ENCODE peak calls at places on chromosomes 2 and 18, in four cellular contexts. I is fibroblast of pulmonary artery; P is cardiac septum; S is stimulated activated CD4-positive, alpha-beta T cell treated with anti-CD3 and anti-CD28 coated beads, TNF-alpha, amount 100 ng/mL, for 48 hours. B is an unnamed sample.

GRCh38 chr18:70553961-70554325 is 265.1 kb downstream of the SOCS6 start:
- DNase-seq in I (no peak), P (no peak), S (no peak), B (no peak)

GRCh38 chr2:64260817-64261216 is 116.6 kb upstream of the PELI1 start:
- DNase-seq in I (peak; percentile 31), P (peak; percentile 90), S (no peak), B (no peak)

GRCh38 chr2:636649-637405 is 40.4 kb downstream of the TMEM18 start:
- DNase-seq in I (peak; percentile 70), P (no peak), S (peak; percentile 41), B (peak; percentile 30)

GRCh38 chr2:241180495-241180894 is 8.0 kb upstream of the ANO7 start:
- DNase-seq in I (no peak), P (no peak), S (no peak), B (no peak)

GRCh38 chr2:202113571-202114142 is 40.6 kb downstream of the KIAA2012 start:
- DNase-seq in I (no peak), P (no peak), S (no peak), B (peak; percentile 55)

GRCh38 chr18:79869591-79870368 is 72.0 kb downstream of the KCNG2 start:
- DNase-seq in I (no peak), P (peak; percentile 72), S (no peak), B (no peak)

GRCh38 chr2:136135462-136135861 is 17.5 kb upstream of the CXCR4 start:
- DNase-seq in I (no peak), P (no peak), S (no peak), B (no peak)

GRCh38 chr2:70712916-70713315 is 55.1 kb downstream of the ADD2 start:
- DNase-seq in I (no peak), P (no peak), S (no peak), B (no peak)

GRCh38 chr2:19020144-19021099 is 338.0 kb downstream of the OSR1 start:
- DNase-seq in I (no peak), P (no peak), S (no peak), B (no peak)

GRCh38 chr2:218671654-218672566 is at the start of the genes RNF25 and STK36:
- DNase-seq in I (peak; percentile 92), P (peak; percentile 94), S (peak; percentile 73), B (peak; percentile 85)

GRCh38 chr2:162007447-162008040 is 66.5 kb downstream of the DPP4 start:
- DNase-seq in I (peak; percentile 54), P (no peak), S (no peak), B (no peak)

GRCh38 chr18:36229188-36229587 is 41.9 kb downstream of the MOCOS start:
- DNase-seq in I (no peak), P (no peak), S (no peak), B (no peak)

GRCh38 chr2:13542642-13543041 is 825.9 kb downstream of the TRIB2 start:
- DNase-seq in I (no peak), P (no peak), S (no peak), B (no peak)

GRCh38 chr2:33775306-33775705 is 176.2 kb upstream of the FAM98A start:
- DNase-seq in I (no peak), P (no peak), S (no peak), B (no peak)

GRCh38 chr18:22961156-22961555 is 28.0 kb downstream of the RBBP8 start:
- DNase-seq in I (no peak), P (no peak), S (no peak), B (no peak)

GRCh38 chr2:147543056-147543455 is 301.8 kb upstream of the ACVR2A start:
- DNase-seq in I (no peak), P (no peak), S (no peak), B (no peak)

GRCh38 chr18:58272779-58273500 is 228.9 kb downstream of the NEDD4L start:
- DNase-seq in I (no peak), P (no peak), S (no peak), B (no peak)

GRCh38 chr2:222572761-222573174 is 83.1 kb downstream of the FARSB start:
- DNase-seq in I (peak; percentile 66), P (no peak), S (no peak), B (no peak)

GRCh38 chr2:211132586-211132985 is 576.2 kb downstream of the CPS1 start:
- DNase-seq in I (peak; percentile 63), P (no peak), S (no peak), B (no peak)

GRCh38 chr2:61328707-61329251 is 142.1 kb downstream of the USP34 start:
- DNase-seq in I (no peak), P (no peak), S (no peak), B (no peak)

GRCh38 chr2:84129018-84129417 is 330.1 kb downstream of the SUCLG1 start:
- DNase-seq in I (no peak), P (no peak), S (no peak), B (no peak)

GRCh38 chr2:150080115-150080514 is 407.4 kb downstream of the RND3 start:
- DNase-seq in I (peak; percentile 42), P (no peak), S (no peak), B (no peak)

GRCh38 chr2:105078906-105079305 is 41.0 kb downstream of the MRPS9 start:
- DNase-seq in I (peak; percentile 45), P (no peak), S (no peak), B (no peak)

GRCh38 chr18:63046375-63046774 is 273.2 kb downstream of the BCL2 start:
- DNase-seq in I (no peak), P (no peak), S (no peak), B (no peak)

GRCh38 chr18:22335644-22336275 is 82.0 kb downstream of the CTAGE1 start:
- DNase-seq in I (no peak), P (no peak), S (no peak), B (no peak)

GRCh38 chr2:17580319-17580715 is 39.8 kb downstream of the VSNL1 start:
- DNase-seq in I (no peak), P (no peak), S (no peak), B (no peak)

GRCh38 chr2:173053043-173053699 is 22.5 kb upstream of the MAP3K20 start:
- DNase-seq in I (no peak), P (no peak), S (no peak), B (no peak)

GRCh38 chr2:84970956-84971798 is at the start of gene KCMF1:
- DNase-seq in I (peak; percentile 65), P (peak; percentile 94), S (peak; percentile 56), B (peak; percentile 49)

GRCh38 chr2:85175369-85176299 is 42.4 kb downstream of the TCF7L1 start:
- DNase-seq in I (peak; percentile 53), P (no peak), S (no peak), B (no peak)

GRCh38 chr2:237062585-237062984 is 23.1 kb upstream of the COPS8 start:
- DNase-seq in I (no peak), P (no peak), S (no peak), B (no peak)

B was measured in amniotic stem cell.